ENCODE peak calls at places on chromosome 21, in eight cellular contexts. T is substantia nigra; Q is cardiac fibroblast; S is stimulated activated CD8-positive, alpha-beta memory T cell treated with anti-CD3 and anti-CD28 coated beads, Interleukin-12 subunit alpha, Interleukin-12 subunit beta, amount 100 ng/mL, for 4 hours; O is esophagus muscularis mucosa; K is neural crest cell; U is A549; Y is GM19239. W is an unnamed sample.

GRCh38 chr21:38258803-38259485 is 2.2 kb downstream of the KCNJ15 start:
- DNase-seq in T (no peak), Q (peak), S (no peak), O (no peak), K (no peak), U (peak), Y (no peak), W (no peak)

GRCh38 chr21:36063375-36064084 is 3.2 kb upstream of the SETD4 start:
- DNase-seq in T (no peak), Q (no peak), S (no peak), O (no peak), K (no peak), U (no peak), Y (no peak), W (no peak)

GRCh38 chr21:38766987-38767722 is 38.6 kb upstream of the ETS2 start:
- DNase-seq in T (no peak), Q (no peak), S (peak), O (no peak), K (no peak), U (no peak), Y (peak), W (peak)

GRCh38 chr21:16773206-16773605 is 739.6 kb upstream of the CXADR start:
- DNase-seq in T (no peak), Q (peak), S (no peak), O (no peak), K (no peak), U (no peak), Y (no peak), W (no peak)

GRCh38 chr21:45981641-45982255 is at the start of gene COL6A1:
- DNase-seq in T (peak), Q (peak), S (no peak), O (no peak), K (peak), U (no peak), Y (no peak), W (peak)

GRCh38 chr21:34640858-34641257 is 25.9 kb upstream of the RCAN1 start:
- DNase-seq in T (no peak), Q (peak), S (no peak), O (no peak), K (no peak), U (no peak), Y (no peak), W (no peak)

GRCh38 chr21:45590726-45591618 is 48.7 kb upstream of the SLC19A1 start:
- DNase-seq in T (no peak), Q (no peak), S (peak), O (no peak), K (no peak), U (peak), Y (peak), W (peak)

GRCh38 chr21:46509760-46510159 is 51.1 kb downstream of the DIP2A start:
- DNase-seq in T (no peak), Q (peak), S (no peak), O (no peak), K (no peak), U (peak), Y (no peak), W (no peak)

GRCh38 chr21:30443226-30443625 is 3.2 kb downstream of the KRTAP15-1 start:
- DNase-seq in T (no peak), Q (no peak), S (no peak), O (no peak), K (no peak), U (no peak), Y (no peak), W (no peak)

GRCh38 chr21:45460611-45461368 is 55.8 kb downstream of the COL18A1 start:
- DNase-seq in T (no peak), Q (peak), S (no peak), O (no peak), K (no peak), U (no peak), Y (no peak), W (no peak)

GRCh38 chr21:45362748-45363145 is 42.2 kb upstream of the COL18A1 start:
- DNase-seq in T (no peak), Q (no peak), S (no peak), O (no peak), K (no peak), U (no peak), Y (no peak), W (no peak)

GRCh38 chr21:35382696-35383095 is 333.6 kb upstream of the RUNX1 start:
- DNase-seq in T (no peak), Q (peak), S (no peak), O (no peak), K (no peak), U (no peak), Y (no peak), W (no peak)

GRCh38 chr21:28342229-28342810 is 650.4 kb downstream of the LTN1 start:
- DNase-seq in T (no peak), Q (peak), S (no peak), O (no peak), K (no peak), U (no peak), Y (no peak), W (no peak)

GRCh38 chr21:43203523-43204080 is 34.8 kb downstream of the CRYAA start:
- DNase-seq in T (no peak), Q (no peak), S (no peak), O (no peak), K (no peak), U (no peak), Y (no peak), W (no peak)

GRCh38 chr21:44942566-44942965 is 2.7 kb downstream of the SLX9 start:
- DNase-seq in T (no peak), Q (no peak), S (no peak), O (no peak), K (no peak), U (no peak), Y (no peak), W (no peak)

GRCh38 chr21:37358392-37358791 is 8.2 kb upstream of the DYRK1A start:
- DNase-seq in T (no peak), Q (peak), S (no peak), O (no peak), K (no peak), U (no peak), Y (no peak), W (no peak)

GRCh38 chr21:35988396-35989140 is 71.8 kb downstream of the SETD4 start:
- DNase-seq in T (no peak), Q (no peak), S (no peak), O (no peak), K (no peak), U (no peak), Y (no peak), W (no peak)

GRCh38 chr21:29258626-29259335 is 39.9 kb upstream of the BACH1 start:
- DNase-seq in T (no peak), Q (peak), S (no peak), O (no peak), K (no peak), U (no peak), Y (no peak), W (no peak)

GRCh38 chr21:17396948-17397347 is 115.9 kb upstream of the CXADR start:
- DNase-seq in T (no peak), Q (no peak), S (no peak), O (no peak), K (no peak), U (no peak), Y (no peak), W (no peak)

GRCh38 chr21:39088831-39089380 is 94.3 kb downstream of the PSMG1 start:
- DNase-seq in T (no peak), Q (peak), S (no peak), O (no peak), K (no peak), U (no peak), Y (no peak), W (no peak)